ENCODE peak calls at places on chromosomes 5 and 9, in four cellular contexts. F is mammary epithelial cell, U is HepG2, D is H9. Q is an unnamed sample.
A peak's percentile ranks its signal among the peaks of the same experiment; 100 is the strongest.

GRCh38 chr9:79480639-79481038 is 91.1 kb upstream of the TLE4 start:
- DNase-seq in F (peak; percentile 81), U (no peak), D (no peak), Q (no peak)

GRCh38 chr5:64667068-64667467 is 23.2 kb upstream of the SHISAL2B start:
- DNase-seq in F (no peak), U (no peak), D (no peak), Q (no peak)

GRCh38 chr5:154610321-154611154 is 132.5 kb upstream of the HAND1 start:
- DNase-seq in F (peak; percentile 56), U (peak; percentile 55), D (peak; percentile 90), Q (peak; percentile 24)

GRCh38 chr5:179827684-179828083 is 7.0 kb downstream of the SQSTM1 start:
- DNase-seq in F (peak; percentile 40), U (no peak), D (no peak), Q (peak; percentile 45)

GRCh38 chr9:6739218-6739617 is 18.6 kb upstream of the KDM4C start:
- DNase-seq in F (no peak), U (peak; percentile 39), D (no peak), Q (no peak)

GRCh38 chr5:82174128-82174918 is 103.8 kb downstream of the RPS23 start:
- DNase-seq in F (peak; percentile 36), U (peak; percentile 55), D (peak; percentile 73), Q (peak; percentile 64)

GRCh38 chr5:133226186-133226585 is 174.4 kb downstream of the HSPA4 start:
- DNase-seq in F (no peak), U (no peak), D (no peak), Q (no peak)

GRCh38 chr9:108750656-108751175 is 105.1 kb downstream of the ACTL7B start:
- DNase-seq in F (no peak), U (no peak), D (no peak), Q (no peak)

GRCh38 chr5:111075520-111075919 is 4.0 kb downstream of the TSLP start:
- DNase-seq in F (peak; percentile 89), U (no peak), D (no peak), Q (no peak)

GRCh38 chr9:105244996-105245719 is 707 bp downstream of the SLC44A1 start:
- DNase-seq in F (peak; percentile 76), U (no peak), D (peak; percentile 90), Q (no peak)

GRCh38 chr9:127742435-127743088 is 7.5 kb upstream of the TOR2A start:
- DNase-seq in F (peak; percentile 27), U (no peak), D (peak; percentile 98), Q (no peak)

GRCh38 chr5:150647275-150648251 is 7.1 kb downstream of the SYNPO start:
- DNase-seq in F (no peak), U (no peak), D (no peak), Q (no peak)

GRCh38 chr5:108381034-108381954 is 604 bp downstream of the FBXL17 start:
- DNase-seq in F (peak; percentile 78), U (peak; percentile 18), D (no peak), Q (peak; percentile 78)

GRCh38 chr9:109856785-109857184 is 76.8 kb downstream of the PALM2AKAP2 start:
- DNase-seq in F (no peak), U (no peak), D (peak; percentile 35), Q (no peak)

GRCh38 chr9:81462759-81463158 is 226.6 kb downstream of the TLE1 start:
- DNase-seq in F (no peak), U (no peak), D (no peak), Q (no peak)

GRCh38 chr9:120433701-120434100 is 146.3 kb downstream of the CDK5RAP2 start:
- DNase-seq in F (no peak), U (no peak), D (no peak), Q (no peak)

GRCh38 chr5:154479160-154479943 is 1.3 kb upstream of the HAND1 start:
- DNase-seq in F (no peak), U (no peak), D (peak; percentile 47), Q (no peak)

GRCh38 chr5:31410089-31410488 is 121.8 kb downstream of the DROSHA start:
- DNase-seq in F (no peak), U (no peak), D (no peak), Q (no peak)

GRCh38 chr5:80369521-80369920 is 38.3 kb upstream of the ZFYVE16 start:
- DNase-seq in F (no peak), U (no peak), D (no peak), Q (no peak)

GRCh38 chr9:105132006-105132405 is 112.4 kb upstream of the SLC44A1 start:
- DNase-seq in F (no peak), U (no peak), D (no peak), Q (no peak)

GRCh38 chr5:179759961-179760541 is 27.4 kb downstream of the MAML1 start:
- DNase-seq in F (peak; percentile 15), U (no peak), D (no peak), Q (no peak)

GRCh38 chr5:10728679-10729078 is 32.4 kb downstream of the DAP start:
- DNase-seq in F (no peak), U (no peak), D (no peak), Q (no peak)
- H3K27ac ChIP-seq in F (no peak overlapping the region), U (no peak overlapping the region), D (no peak overlapping the region), Q (no peak overlapping the region)

GRCh38 chr5:149015561-149015960 is 47.3 kb downstream of the SH3TC2 start:
- DNase-seq in F (no peak), U (no peak), D (no peak), Q (no peak)
- H4K20me1 ChIP-seq in F (no peaks in the 10 kb centered on the region), U (no peaks in the 10 kb centered on the region), D (no peaks in the 10 kb centered on the region), Q (no peaks in the 10 kb centered on the region)

GRCh38 chr9:136655244-136656225 is 7.2 kb upstream of the EGFL7 start:
- DNase-seq in F (no peak), U (no peak), D (no peak), Q (no peak)
- H3K27ac ChIP-seq in F (no peak overlapping the region), U (no peak overlapping the region), D (no peak overlapping the region), Q (no peak overlapping the region)

GRCh38 chr5:65926893-65927292 is 518 bp downstream of the ERBIN start:
- DNase-seq in F (no peak), U (no peak), D (no peak), Q (peak; percentile 26)

GRCh38 chr5:65928341-65928752 is 2.0 kb downstream of the ERBIN start:
- DNase-seq in F (peak; percentile 17), U (no peak), D (no peak), Q (no peak)

GRCh38 chr5:65926276-65926761 is at the start of gene ERBIN:
- DNase-seq in F (peak; percentile 85), U (peak; percentile 41), D (peak; percentile 52), Q (peak; percentile 90)

GRCh38 chr5:65928860-65929259 is 2.5 kb downstream of the ERBIN start:
- DNase-seq in F (no peak), U (no peak), D (no peak), Q (no peak)

DNA sequence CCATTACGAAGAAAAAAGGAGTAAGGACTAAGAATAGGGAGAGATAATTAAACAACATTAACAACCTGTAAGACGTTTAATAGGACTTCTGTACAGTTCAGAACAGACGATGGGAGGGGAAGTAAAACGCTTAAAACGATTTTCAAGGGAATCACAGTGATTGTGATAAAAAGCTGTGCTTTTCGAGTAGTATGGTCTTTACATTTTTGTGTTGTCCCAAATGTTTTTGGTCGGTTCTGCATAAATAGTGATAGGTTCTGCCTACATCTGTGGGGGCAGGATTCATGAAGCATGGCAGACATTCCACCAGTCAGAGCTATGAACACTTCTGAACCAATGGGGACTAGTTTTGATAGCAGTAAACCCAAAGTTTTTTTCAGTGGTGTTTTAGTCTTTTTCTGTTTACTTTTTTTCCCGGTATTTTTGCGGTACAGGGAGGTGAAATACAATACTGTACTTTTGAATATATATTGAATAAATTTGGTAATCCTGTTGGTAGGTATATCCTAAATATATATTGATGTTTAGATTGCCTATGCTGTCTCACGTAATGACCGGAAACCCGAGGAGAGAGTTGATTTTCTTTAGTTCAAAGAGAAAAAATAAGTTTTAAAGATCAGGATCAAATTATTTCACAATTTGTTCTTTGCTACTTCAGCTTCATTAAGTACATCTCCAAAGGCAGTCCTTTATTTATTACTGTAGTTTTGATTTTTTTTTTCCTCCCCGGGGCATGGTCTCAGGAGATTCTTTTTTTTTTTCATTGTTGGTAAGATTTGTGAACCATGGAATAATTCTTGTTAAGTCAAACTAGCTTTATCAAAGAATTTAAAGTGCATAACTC is 1.3 kb downstream of the ERBIN start:
- DNase-seq in F (peak; percentile 59), U (peak; percentile 52), D (no peak), Q (peak; percentile 46)
- H4K20me1 ChIP-seq in F (no peaks in the 10 kb centered on the region), U (peaks cover 29% of the 10 kb centered on the region), D (no peaks in the 10 kb centered on the region), Q (peaks cover 47% of the 10 kb centered on the region)

GRCh38 chr5:178223828-178224335 is 8.7 kb downstream of the PHYKPL start:
- DNase-seq in F (no peak), U (no peak), D (peak; percentile 84), Q (no peak)
- H3K27ac ChIP-seq in F (no peak overlapping the region), U (no peak overlapping the region), D (no peak overlapping the region), Q (no peak overlapping the region)

GRCh38 chr9:133371261-133371711 is 4.6 kb downstream of the SURF4 start:
- DNase-seq in F (no peak), U (no peak), D (no peak), Q (peak; percentile 35)
- H4K20me1 ChIP-seq in F (peaks cover 11% of the 10 kb centered on the region), U (peaks cover 88% of the 10 kb centered on the region), D (no peaks in the 10 kb centered on the region), Q (peaks cover 83% of the 10 kb centered on the region)

GRCh38 chr5:17436766-17437221 is 61.2 kb upstream of the TAF11L2 start:
- DNase-seq in F (no peak), U (no peak), D (no peak), Q (no peak)
- H3K27ac ChIP-seq in F (no peak overlapping the region), U (no peak overlapping the region), D (no peak overlapping the region), Q (no peak overlapping the region)

GRCh38 chr9:137192859-137193258 is 4.4 kb downstream of the SSNA1 start:
- DNase-seq in F (no peak), U (no peak), D (no peak), Q (no peak)

GRCh38 chr9:137193771-137194170 is 5.3 kb downstream of the SSNA1 start:
- DNase-seq in F (no peak), U (no peak), D (no peak), Q (no peak)

GRCh38 chr9:137191245-137191644 is 2.8 kb downstream of the SSNA1 start:
- DNase-seq in F (no peak), U (no peak), D (no peak), Q (no peak)

GRCh38 chr9:137191691-137192447 is 3.4 kb downstream of the SSNA1 start:
- DNase-seq in F (no peak), U (no peak), D (no peak), Q (no peak)

GRCh38 chr9:137192448-137192780 is 3.9 kb downstream of the SSNA1 start:
- DNase-seq in F (no peak), U (no peak), D (no peak), Q (no peak)
- H4K20me1 ChIP-seq in F (no peaks in the 10 kb centered on the region), U (no peaks in the 10 kb centered on the region), D (no peaks in the 10 kb centered on the region), Q (peaks cover 29% of the 10 kb centered on the region)